ENCODE peak calls at places on chromosomes 2 and 18, in eight cellular contexts. D is NCI-H1092 treated with DMSO at 0.1 percent for 48 hours, Z is fibroblast of lung, Q is tibial nerve, B is HEK293T, G is hepatic stellate cell, Y is left ventricle myocardium inferior, V is GM12865. S is an unnamed sample.

GRCh38 chr2:133768261-133769021 is 200.2 kb upstream of the NCKAP5 start:
- DNase-seq in D (peak), Z (peak), Q (peak), B (no peak), G (no peak), Y (peak), V (no peak), S (peak)

GRCh38 chr2:234291765-234292204 is 205.1 kb downstream of the ARL4C start:
- DNase-seq in D (peak), Z (peak), Q (no peak), B (no peak), G (no peak), Y (peak), V (peak), S (peak)

GRCh38 chr2:64913357-64913869 is 75.8 kb upstream of the SLC1A4 start:
- DNase-seq in D (peak), Z (no peak), Q (no peak), B (peak), G (no peak), Y (no peak), V (peak), S (no peak)

GRCh38 chr2:189858301-189858700 is 74.1 kb downstream of the PMS1 start:
- DNase-seq in D (no peak), Z (no peak), Q (no peak), B (no peak), G (no peak), Y (no peak), V (no peak), S (no peak)

GRCh38 chr2:19675856-19676460 is 225.8 kb downstream of the TTC32 start:
- DNase-seq in D (no peak), Z (peak), Q (no peak), B (no peak), G (no peak), Y (no peak), V (no peak), S (no peak)

GRCh38 chr2:178306351-178307073 is 112.2 kb downstream of the OSBPL6 start:
- DNase-seq in D (peak), Z (no peak), Q (no peak), B (peak), G (no peak), Y (no peak), V (peak), S (peak)

GRCh38 chr2:31475692-31476091 is 61.1 kb upstream of the XDH start:
- DNase-seq in D (no peak), Z (peak), Q (no peak), B (no peak), G (peak), Y (no peak), V (no peak), S (no peak)

GRCh38 chr18:58901143-58901542 is 36.5 kb downstream of the ZNF532 start:
- DNase-seq in D (no peak), Z (no peak), Q (no peak), B (no peak), G (no peak), Y (no peak), V (no peak), S (no peak)

GRCh38 chr2:177893880-177894279 is 178.7 kb downstream of the PDE11A start:
- DNase-seq in D (no peak), Z (peak), Q (no peak), B (no peak), G (no peak), Y (no peak), V (no peak), S (no peak)

GRCh38 chr2:229714736-229715541 is 584 bp upstream of the DNER start:
- DNase-seq in D (peak), Z (peak), Q (no peak), B (peak), G (peak), Y (peak), V (peak), S (peak)

GRCh38 chr2:240234503-240234951 is 94.1 kb upstream of the OTOS start:
- DNase-seq in D (no peak), Z (no peak), Q (no peak), B (no peak), G (no peak), Y (peak), V (no peak), S (peak)

GRCh38 chr2:223055836-223056235 is 3.8 kb downstream of the KCNE4 start:
- DNase-seq in D (peak), Z (peak), Q (no peak), B (no peak), G (no peak), Y (no peak), V (no peak), S (peak)

GRCh38 chr18:13269599-13270011 is 51.0 kb downstream of the LDLRAD4 start:
- DNase-seq in D (no peak), Z (peak), Q (no peak), B (no peak), G (no peak), Y (peak), V (no peak), S (peak)

GRCh38 chr18:36798738-36799473 is 29.9 kb downstream of the TPGS2 start:
- DNase-seq in D (no peak), Z (peak), Q (no peak), B (no peak), G (no peak), Y (no peak), V (no peak), S (no peak)

GRCh38 chr18:65221115-65221514 is 529.7 kb upstream of the CDH7 start:
- DNase-seq in D (no peak), Z (no peak), Q (no peak), B (no peak), G (no peak), Y (no peak), V (no peak), S (no peak)

GRCh38 chr18:8839285-8839684 is 133.9 kb downstream of the MTCL1 start:
- DNase-seq in D (no peak), Z (peak), Q (no peak), B (no peak), G (no peak), Y (peak), V (no peak), S (peak)

GRCh38 chr2:150485871-150486538 is 1.5 kb downstream of the RND3 start:
- DNase-seq in D (peak), Z (peak), Q (peak), B (peak), G (peak), Y (peak), V (no peak), S (peak)

GRCh38 chr2:159555651-159556392 is 60.5 kb downstream of the BAZ2B start:
- DNase-seq in D (no peak), Z (no peak), Q (no peak), B (no peak), G (no peak), Y (no peak), V (no peak), S (no peak)

GRCh38 chr2:238325694-238326093 is 5.4 kb downstream of the TRAF3IP1 start:
- DNase-seq in D (no peak), Z (no peak), Q (no peak), B (no peak), G (no peak), Y (no peak), V (no peak), S (no peak)

S was measured in left ventricle myocardium superior.